ENCODE peak calls at places on chromosomes 12 and 14, in four cellular contexts. R, E, K and L are unnamed samples.

GRCh38 chr12:6667559-6668210 is 4.8 kb upstream of the ING4 start:
- DNase-seq in K (no peak), E (no peak), R (peak; percentile 32), L (no peak)

GRCh38 chr14:52706724-52707706 is at the start of gene PSMC6:
- DNase-seq in E (peak; percentile 88), K (peak; percentile 96), R (peak; percentile 91), L (peak; percentile 94)

GRCh38 chr14:69259531-69260245 is at the start of gene GALNT16:
- DNase-seq in K (peak; percentile 43), R (no peak), E (no peak), L (peak; percentile 81)

GRCh38 chr12:12803186-12803585 is 10.0 kb upstream of the DDX47 start:
- DNase-seq in K (no peak), R (peak; percentile 95), E (no peak), L (peak; percentile 55)

GRCh38 chr12:110343114-110343513 is 60.4 kb downstream of the ANAPC7 start:
- DNase-seq in R (no peak), K (no peak), E (no peak), L (no peak)

GRCh38 chr12:55899035-55899434 is 28.7 kb downstream of the PYM1 start:
- DNase-seq in K (no peak), E (no peak), R (no peak), L (no peak)

GRCh38 chr14:32991706-32992105 is 53.0 kb downstream of the NPAS3 start:
- DNase-seq in K (no peak), R (peak; percentile 44), E (no peak), L (no peak)

GRCh38 chr14:19800282-19801117 is 3.1 kb upstream of the OR4N2 start:
- DNase-seq in K (no peak), E (no peak), R (no peak), L (no peak)

GRCh38 chr12:100953217-100953616 is 158.6 kb downstream of the ANO4 start:
- DNase-seq in R (no peak), E (no peak), K (no peak), L (no peak)

GRCh38 chr14:22563987-22564386 is 25.0 kb downstream of the DAD1 start:
- DNase-seq in E (no peak), K (no peak), R (no peak), L (no peak)

GRCh38 chr14:103279129-103280025 is 54.7 kb upstream of the EIF5 start:
- DNase-seq in E (no peak), R (no peak), K (no peak), L (peak; percentile 75)

GRCh38 chr12:88111074-88111652 is 30.7 kb downstream of the CEP290 start:
- DNase-seq in E (no peak), R (peak; percentile 76), K (no peak), L (no peak)

GRCh38 chr12:108612788-108613282 is 15.0 kb upstream of the TMEM119 start:
- DNase-seq in R (no peak), K (no peak), E (no peak), L (peak; percentile 39)

GRCh38 chr14:36238666-36239363 is 62.3 kb upstream of the PTCSC3 start:
- DNase-seq in E (no peak), K (no peak), R (peak; percentile 73), L (no peak)

GRCh38 chr12:47990351-47991105 is 13.7 kb downstream of the COL2A1 start:
- DNase-seq in E (no peak), K (no peak), R (no peak), L (no peak)

GRCh38 chr14:20720741-20721140 is 24.9 kb upstream of the EDDM3A start:
- DNase-seq in E (no peak), K (no peak), R (no peak), L (no peak)

GRCh38 chr12:124681779-124682391 is 114.5 kb upstream of the NCOR2 start:
- DNase-seq in E (peak; percentile 79), R (peak; percentile 75), K (peak; percentile 70), L (no peak)

GRCh38 chr14:103483600-103483999 is 39.0 kb downstream of the CKB start:
- DNase-seq in E (no peak), R (peak; percentile 98), K (no peak), L (no peak)

GRCh38 chr12:54262403-54262925 is 17.5 kb downstream of the CBX5 start:
- DNase-seq in K (no peak), E (no peak), R (no peak), L (no peak)

GRCh38 chr12:206746-207440 is 7.1 kb downstream of the SLC6A12 start:
- DNase-seq in R (no peak), K (no peak), E (no peak), L (peak; percentile 29)

GRCh38 chr14:64112859-64113258 is 181.3 kb downstream of the ESR2 start:
- DNase-seq in K (no peak), R (peak; percentile 20), E (no peak), L (peak; percentile 60)

GRCh38 chr14:99415496-99416281 is 65.0 kb downstream of the SETD3 start:
- DNase-seq in K (no peak), E (no peak), R (peak; percentile 88), L (no peak)

GRCh38 chr12:728781-729180 is 23.6 kb upstream of the WNK1 start:
- DNase-seq in R (no peak), K (no peak), E (no peak), L (no peak)

GRCh38 chr12:70711831-70712230 is 74.6 kb upstream of the PTPRB start:
- DNase-seq in E (no peak), R (no peak), K (no peak), L (no peak)

GRCh38 chr14:96090441-96091148 is 51.4 kb downstream of the C14orf132 start:
- DNase-seq in E (peak; percentile 32), K (peak; percentile 81), R (no peak), L (no peak)

GRCh38 chr12:54680374-54680773 is 32.2 kb upstream of the DCD start:
- DNase-seq in R (peak; percentile 54), K (no peak), E (no peak), L (no peak)

GRCh38 chr12:27463826-27464554 is 17.5 kb downstream of the SMCO2 start:
- DNase-seq in R (no peak), K (peak; percentile 81), E (no peak), L (no peak)

GRCh38 chr12:131390408-131391100 is 320.3 kb upstream of the SFSWAP start:
- DNase-seq in R (peak; percentile 62), K (no peak), E (no peak), L (no peak)

GRCh38 chr14:92651793-92652382 is 96.5 kb downstream of the LGMN start:
- DNase-seq in K (peak; percentile 64), R (no peak), E (peak; percentile 34), L (peak; percentile 48)

GRCh38 chr12:109727746-109728726 is 14.4 kb downstream of the FAM222A start:
- DNase-seq in R (no peak), E (peak; percentile 7), K (no peak), L (peak; percentile 3)

GRCh38 chr14:104355101-104355691 is 216.8 kb downstream of the KIF26A start:
- DNase-seq in R (no peak), K (no peak), E (no peak), L (peak; percentile 61)

GRCh38 chr12:46915861-46916260 is 90.1 kb upstream of the SLC38A4 start:
- DNase-seq in E (no peak), K (no peak), R (no peak), L (no peak)

GRCh38 chr14:99663716-99664635 is 19.0 kb downstream of the HHIPL1 start:
- DNase-seq in E (no peak), R (no peak), K (no peak), L (no peak)

GRCh38 chr12:93376436-93377251 is 1.1 kb upstream of the NUDT4 start:
- DNase-seq in R (peak; percentile 21), K (peak; percentile 32), E (no peak), L (no peak)

GRCh38 chr14:23114669-23115491 is 4.2 kb downstream of the CEBPE start:
- DNase-seq in R (peak; percentile 93), K (no peak), E (no peak), L (no peak)

GRCh38 chr12:25585021-25585523 is 32.0 kb upstream of the LMNTD1 start:
- DNase-seq in R (no peak), E (peak; percentile 31), K (no peak), L (no peak)

GRCh38 chr12:127457726-127458125 is 809.2 kb upstream of the TMEM132C start:
- DNase-seq in E (no peak), R (no peak), K (no peak), L (no peak)

GRCh38 chr14:61927015-61927414 is 164.8 kb downstream of the SNAPC1 start:
- DNase-seq in K (no peak), E (no peak), R (peak; percentile 94), L (no peak)

DNA sequence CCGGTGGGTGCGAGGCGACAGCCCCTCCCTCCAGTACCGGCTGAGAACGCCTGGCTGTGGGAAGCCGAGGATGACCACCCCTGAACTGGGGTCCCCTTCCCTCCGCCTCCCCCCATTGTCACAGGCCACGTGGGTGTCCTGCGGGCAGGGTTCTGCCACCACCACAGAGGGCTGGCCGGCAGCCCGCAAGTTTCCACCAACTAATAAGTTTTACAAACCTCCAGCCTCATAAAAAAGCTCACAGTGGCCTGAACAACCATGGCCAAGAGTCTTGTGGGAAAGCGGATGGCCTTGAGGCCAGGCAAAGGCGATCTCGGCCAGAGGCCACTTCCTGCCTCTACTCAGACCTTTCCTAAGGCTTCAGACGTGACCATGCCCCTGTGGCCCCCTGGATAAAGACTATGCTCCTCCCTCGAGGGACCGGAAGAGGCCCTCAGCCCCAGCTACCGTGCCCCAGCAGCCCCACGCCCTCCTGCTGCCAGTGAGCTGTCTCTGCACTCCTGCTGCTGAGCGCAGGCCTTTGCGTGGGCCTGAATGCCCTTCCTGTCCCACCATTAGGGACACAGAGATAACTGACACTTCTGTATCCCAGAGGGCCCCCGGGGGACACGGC is 46.1 kb upstream of the DLK1 start:
- DNase-seq in R (no peak), K (no peak), E (no peak), L (no peak)
- H3K4me3 ChIP-seq in R (no peak overlapping the region), K (no peak overlapping the region), E (no peak overlapping the region), L (no peak overlapping the region)

GRCh38 chr12:65896743-65897142 is 72.5 kb downstream of the HMGA2 start:
- DNase-seq in R (no peak), K (no peak), E (no peak), L (no peak)

GRCh38 chr12:65894127-65894526 is 69.8 kb downstream of the HMGA2 start:
- DNase-seq in R (peak; percentile 64), K (no peak), E (no peak), L (no peak)

GRCh38 chr12:65894624-65895023 is 70.3 kb downstream of the HMGA2 start:
- DNase-seq in K (no peak), E (no peak), R (no peak), L (no peak)

GRCh38 chr12:65895031-65895430 is 70.7 kb downstream of the HMGA2 start:
- DNase-seq in K (no peak), R (no peak), E (no peak), L (no peak)

GRCh38 chr12:65895759-65896656 is 71.7 kb downstream of the HMGA2 start:
- DNase-seq in R (peak; percentile 32), K (no peak), E (no peak), L (no peak)
- H3K27ac ChIP-seq in R (peak overlapping the region; percentile 95), K (no peak overlapping the region), E (peak overlapping the region; percentile 82), L (peak overlapping the region; percentile 78)

GRCh38 chr12:122005252-122005651 is 16.4 kb upstream of the BCL7A start:
- DNase-seq in K (no peak), E (no peak), R (no peak), L (no peak)
- H3K4me3 ChIP-seq in K (no peak overlapping the region), E (no peak overlapping the region), R (no peak overlapping the region), L (no peak overlapping the region)

GRCh38 chr12:69015017-69015416 is 82.0 kb upstream of the CPM start:
- DNase-seq in E (no peak), K (no peak), R (no peak), L (no peak)

GRCh38 chr12:69014047-69014446 is 81.1 kb upstream of the CPM start:
- DNase-seq in E (no peak), K (no peak), R (no peak), L (no peak)

GRCh38 chr12:69019910-69020309 is 86.9 kb upstream of the CPM start:
- DNase-seq in E (no peak), R (no peak), K (no peak), L (no peak)

GRCh38 chr12:69019082-69019481 is 86.1 kb upstream of the CPM start:
- DNase-seq in E (no peak), R (no peak), K (no peak), L (no peak)

GRCh38 chr12:69015831-69016230 is 82.9 kb upstream of the CPM start:
- DNase-seq in R (no peak), E (no peak), K (no peak), L (no peak)
- H3K27ac ChIP-seq in R (no peak overlapping the region), E (no peak overlapping the region), K (no peak overlapping the region), L (no peak overlapping the region)